ENCODE peak calls at places on chromosomes 7 and 10, in four cellular contexts. M is heart right ventricle, C is tibial nerve, Y is GM23248. U is an unnamed sample.

GRCh38 chr7:47601119-47601880 is 19.4 kb upstream of the TNS3 start:
- DNase-seq in M (no peak), C (no peak), Y (peak; percentile 92), U (no peak)

GRCh38 chr10:5064656-5065055 is 29.6 kb upstream of the AKR1C3 start:
- DNase-seq in M (no peak), Y (peak; percentile 23), C (no peak), U (no peak)

GRCh38 chr10:124911124-124912051 is 30.5 kb upstream of the ZRANB1 start:
- DNase-seq in Y (peak; percentile 72), C (no peak), M (peak; percentile 13), U (no peak)

GRCh38 chr7:90404777-90405176 is 1.5 kb downstream of the CLDN12 start:
- DNase-seq in M (no peak), Y (peak; percentile 57), C (no peak), U (no peak)

GRCh38 chr7:31002256-31002655 is 38.5 kb downstream of the GHRHR start:
- DNase-seq in C (no peak), M (no peak), Y (peak; percentile 45), U (no peak)

GRCh38 chr7:29516491-29516890 is 47.1 kb upstream of the PRR15 start:
- DNase-seq in Y (no peak), M (no peak), C (no peak), U (no peak)

GRCh38 chr10:104127411-104127810 is 5.4 kb downstream of the SFR1 start:
- DNase-seq in C (no peak), M (peak; percentile 7), Y (no peak), U (peak; percentile 11)

GRCh38 chr7:143407296-143408246 is 1.1 kb downstream of the EPHA1 start:
- DNase-seq in Y (no peak), C (no peak), M (no peak), U (no peak)

GRCh38 chr7:56175784-56176183 is 59.6 kb upstream of the NUPR2 start:
- DNase-seq in C (no peak), Y (peak; percentile 26), M (no peak), U (no peak)

GRCh38 chr7:91550931-91551330 is 286.7 kb downstream of the FZD1 start:
- DNase-seq in C (no peak), Y (no peak), M (no peak), U (no peak)

GRCh38 chr10:59016043-59016442 is 160.4 kb upstream of the PHYHIPL start:
- DNase-seq in C (no peak), M (no peak), Y (no peak), U (no peak)

GRCh38 chr7:19749658-19750057 is 23.8 kb downstream of the TMEM196 start:
- DNase-seq in M (no peak), Y (peak; percentile 41), C (no peak), U (no peak)

GRCh38 chr10:112768121-112768520 is 181.9 kb upstream of the TCF7L2 start:
- DNase-seq in Y (no peak), M (no peak), C (no peak), U (no peak)

GRCh38 chr7:131653418-131654248 is 97.2 kb upstream of the PODXL start:
- DNase-seq in Y (peak; percentile 71), M (no peak), C (no peak), U (peak; percentile 55)

GRCh38 chr7:151431768-151432311 is 8.1 kb downstream of the CRYGN start:
- DNase-seq in Y (no peak), C (no peak), M (no peak), U (no peak)

GRCh38 chr10:43000651-43001426 is 76.0 kb upstream of the RET start:
- DNase-seq in M (no peak), C (no peak), Y (no peak), U (no peak)

GRCh38 chr10:98063740-98064027 is 33.3 kb upstream of the CRTAC1 start:
- DNase-seq in Y (no peak), M (no peak), C (no peak), U (no peak)

GRCh38 chr10:86333813-86334514 is 32.6 kb downstream of the GRID1 start:
- DNase-seq in Y (no peak), C (no peak), M (no peak), U (no peak)

GRCh38 chr7:1819258-1819841 is 149.3 kb downstream of the ELFN1 start:
- DNase-seq in M (no peak), C (no peak), Y (no peak), U (no peak)

GRCh38 chr7:44384586-44385383 is 59.4 kb upstream of the CAMK2B start:
- DNase-seq in M (no peak), C (no peak), Y (no peak), U (no peak)

GRCh38 chr7:1062296-1063294 is 18.2 kb downstream of the GPR146 start:
- DNase-seq in Y (no peak), C (no peak), M (no peak), U (no peak)

GRCh38 chr7:101650579-101651081 is 21.5 kb upstream of the MYL10 start:
- DNase-seq in M (no peak), Y (peak; percentile 22), C (no peak), U (peak; percentile 74)

GRCh38 chr7:135773451-135773850 is 24.8 kb upstream of the FAM180A start:
- DNase-seq in C (no peak), Y (no peak), M (no peak), U (peak; percentile 22)

GRCh38 chr7:14197280-14197679 is 207.8 kb upstream of the ETV1 start:
- DNase-seq in C (no peak), M (peak; percentile 63), Y (peak; percentile 10), U (peak; percentile 66)

GRCh38 chr7:157431173-157431950 is 94.6 kb downstream of the DNAJB6 start:
- DNase-seq in Y (no peak), C (no peak), M (peak; percentile 2), U (peak; percentile 2)

GRCh38 chr10:22615819-22616499 is 98.4 kb downstream of the PIP4K2A start:
- DNase-seq in M (no peak), C (no peak), Y (no peak), U (no peak)

GRCh38 chr7:74586258-74587200 is 71.0 kb upstream of the GTF2I start:
- DNase-seq in M (no peak), Y (peak; percentile 39), C (no peak), U (no peak)

GRCh38 chr7:64733550-64734240 is 60.5 kb upstream of the ZNF138 start:
- DNase-seq in Y (no peak), C (no peak), M (no peak), U (no peak)

GRCh38 chr10:13382759-13383753 is 35.0 kb upstream of the SEPHS1 start:
- DNase-seq in Y (peak; percentile 17), M (no peak), C (no peak), U (no peak)

GRCh38 chr10:133170092-133170491 is 10.1 kb downstream of the KNDC1 start:
- DNase-seq in Y (no peak), M (no peak), C (no peak), U (no peak)

GRCh38 chr10:133168617-133169031 is 8.6 kb downstream of the KNDC1 start:
- DNase-seq in M (no peak), C (no peak), Y (no peak), U (no peak)

GRCh38 chr10:133167693-133168616 is 7.9 kb downstream of the KNDC1 start:
- DNase-seq in C (no peak), M (no peak), Y (no peak), U (no peak)

GRCh38 chr10:133166828-133167692 is 7.0 kb downstream of the KNDC1 start:
- DNase-seq in Y (no peak), C (no peak), M (no peak), U (no peak)

DNA sequence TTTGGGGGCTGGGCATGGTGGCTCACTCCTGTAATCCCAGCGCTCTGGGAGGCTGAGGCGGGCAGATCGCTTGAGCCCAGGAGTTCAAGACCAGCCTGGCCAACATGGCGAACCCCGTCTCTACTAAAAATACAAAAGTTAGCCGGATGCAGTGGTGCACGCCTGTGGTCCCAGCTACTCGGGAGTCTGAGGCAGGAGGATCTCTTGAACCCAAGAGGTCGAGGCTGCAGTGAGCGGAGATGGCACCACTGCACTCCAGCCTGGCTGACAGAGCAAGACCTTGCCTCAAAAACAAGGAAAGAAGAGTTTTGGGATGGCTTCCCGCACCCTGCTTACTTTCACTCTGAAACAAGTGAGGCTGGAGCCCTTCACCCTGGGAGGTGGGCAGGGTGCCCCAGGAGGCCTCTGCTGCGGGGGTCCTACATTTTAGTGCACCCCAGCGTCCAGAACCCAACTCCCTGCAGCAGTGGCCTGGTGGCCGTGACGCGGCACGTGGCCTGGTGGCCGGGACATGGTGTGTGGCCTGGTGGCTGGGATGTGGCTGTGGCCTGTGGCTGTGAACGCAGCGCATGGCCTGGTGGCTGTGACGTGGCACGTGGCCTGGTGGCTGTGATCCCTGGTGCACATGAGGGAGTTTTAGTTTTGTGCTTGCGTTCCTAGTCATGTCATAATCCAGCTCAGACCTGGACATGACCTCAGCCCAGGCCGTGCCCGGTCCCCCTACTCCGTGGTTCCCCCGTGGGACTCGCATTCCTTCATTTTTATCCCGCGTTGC is 9.3 kb downstream of the KNDC1 start:
- DNase-seq in Y (no peak), C (no peak), M (no peak), U (no peak)
- H3K27me3 ChIP-seq in Y (peaks cover 7% of the 10 kb centered on the region), C (no peaks in the 10 kb centered on the region), M (peaks cover 6% of the 10 kb centered on the region), U (no peaks in the 10 kb centered on the region)

GRCh38 chr10:102713483-102713813 is 749 bp downstream of the ARL3 start:
- DNase-seq in Y (no peak), C (no peak), M (no peak), U (no peak)
- H3K4me1 ChIP-seq in Y (peaks cover 29% of the 10 kb centered on the region), C (no peaks in the 10 kb centered on the region), M (peaks cover 28% of the 10 kb centered on the region), U (peaks cover 25% of the 10 kb centered on the region)

GRCh38 chr10:131764929-131765328 is 135.9 kb upstream of the PPP2R2D start:
- DNase-seq in M (no peak), C (no peak), Y (no peak), U (no peak)

GRCh38 chr10:131769691-131770090 is 131.1 kb upstream of the PPP2R2D start:
- DNase-seq in M (no peak), Y (no peak), C (no peak), U (no peak)

GRCh38 chr10:131767716-131768115 is 133.1 kb upstream of the PPP2R2D start:
- DNase-seq in M (no peak), Y (no peak), C (no peak), U (no peak)

GRCh38 chr10:131762789-131763696 is 137.8 kb upstream of the PPP2R2D start:
- DNase-seq in C (no peak), M (no peak), Y (no peak), U (no peak)

DNA sequence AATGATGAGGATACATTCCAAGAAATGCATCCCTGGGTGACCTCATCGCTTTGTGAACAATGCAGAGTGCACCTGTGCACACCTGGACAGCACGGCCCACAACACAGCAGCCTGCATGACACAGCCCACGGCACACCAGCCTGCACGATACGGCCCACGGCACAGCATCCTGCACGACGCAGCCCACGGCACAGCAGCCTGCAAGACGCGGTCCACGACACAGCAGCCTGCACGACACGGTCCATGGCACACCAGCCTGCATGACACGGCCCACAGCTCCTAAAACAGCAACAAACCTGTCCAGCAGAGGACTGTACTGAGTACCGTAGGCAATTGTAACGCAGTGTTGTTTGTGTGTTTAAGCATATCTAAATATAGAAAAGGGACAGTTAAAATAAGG is 134.7 kb upstream of the PPP2R2D start:
- DNase-seq in M (no peak), Y (no peak), C (no peak), U (no peak)
- H3K27me3 ChIP-seq in M (no peaks in the 10 kb centered on the region), Y (no peaks in the 10 kb centered on the region), C (no peaks in the 10 kb centered on the region), U (no peaks in the 10 kb centered on the region)

GRCh38 chr10:50395279-50395678 is 144.0 kb upstream of the ASAH2 start:
- DNase-seq in Y (peak; percentile 86), M (no peak), C (no peak), U (no peak)
- H3K4me1 ChIP-seq in Y (peaks cover 39% of the 10 kb centered on the region), M (peaks cover 24% of the 10 kb centered on the region), C (peaks cover 28% of the 10 kb centered on the region), U (no peaks in the 10 kb centered on the region)

GRCh38 chr10:127468632-127469031 is 80.5 kb upstream of the NPS start:
- DNase-seq in M (no peak), C (no peak), Y (no peak), U (no peak)
- H3K27me3 ChIP-seq in M (no peaks in the 10 kb centered on the region), C (no peaks in the 10 kb centered on the region), Y (no peaks in the 10 kb centered on the region), U (no peaks in the 10 kb centered on the region)